ENCODE peak calls at places on chromosomes 2 and 18, in eight cellular contexts. L, F, N, Y, S, G, D and E are unnamed samples.
A peak's percentile ranks its signal among the peaks of the same experiment; 100 is the strongest.

GRCh38 chr2:152174574-152174973 is 989 bp downstream of the STAM2 start:
- DNase-seq in N (no peak), D (no peak), S (no peak), L (peak; percentile 15), G (no peak), Y (no peak), F (no peak), E (no peak)

GRCh38 chr2:236352761-236353593 is 88.8 kb upstream of the ASB18 start:
- DNase-seq in F (no peak), D (peak; percentile 41), G (no peak), S (peak; percentile 37), N (peak; percentile 14), Y (peak; percentile 29), L (peak; percentile 60), E (no peak)

GRCh38 chr2:24315669-24316068 is 44.7 kb downstream of the ITSN2 start:
- DNase-seq in D (no peak), F (no peak), Y (no peak), G (no peak), N (peak; percentile 48), S (peak; percentile 79), L (peak; percentile 31), E (no peak)

GRCh38 chr2:120894936-120895335 is 159.3 kb downstream of the GLI2 start:
- DNase-seq in S (no peak), G (no peak), F (no peak), D (no peak), N (no peak), Y (no peak), L (no peak), E (no peak)

GRCh38 chr2:108315408-108316193 is 26.9 kb downstream of the SULT1C2 start:
- DNase-seq in Y (no peak), D (peak; percentile 29), G (no peak), F (no peak), L (no peak), N (peak; percentile 96), S (no peak), E (no peak)

GRCh38 chr18:5295231-5295920 is at the start of gene ZBTB14:
- DNase-seq in Y (peak; percentile 63), N (peak; percentile 2), S (peak; percentile 76), F (peak; percentile 84), D (peak; percentile 81), G (peak; percentile 70), L (peak; percentile 67), E (peak; percentile 14)

GRCh38 chr2:98897746-98898145 is 38.3 kb downstream of the CRACDL start:
- DNase-seq in L (no peak), S (no peak), Y (no peak), F (peak; percentile 25), D (no peak), N (no peak), G (no peak), E (no peak)

GRCh38 chr2:105604938-105605337 is 139.8 kb upstream of the NCK2 start:
- DNase-seq in G (peak; percentile 20), Y (no peak), S (no peak), N (no peak), D (no peak), L (no peak), F (no peak), E (peak; percentile 17)

GRCh38 chr2:53353372-53354111 is 414.1 kb upstream of the CHAC2 start:
- DNase-seq in G (no peak), N (peak; percentile 77), D (peak; percentile 61), L (no peak), Y (peak; percentile 87), F (no peak), S (no peak), E (peak; percentile 29)

GRCh38 chr18:3345885-3346284 is 84.0 kb downstream of the MYL12B start:
- DNase-seq in D (no peak), S (no peak), N (no peak), G (no peak), L (no peak), F (no peak), Y (peak; percentile 55), E (no peak)

GRCh38 chr2:231182500-231182899 is 15.9 kb upstream of the ARMC9 start:
- DNase-seq in L (no peak), Y (no peak), N (no peak), F (no peak), G (no peak), S (no peak), D (no peak), E (no peak)

GRCh38 chr2:9178905-9179571 is 27.6 kb upstream of the ASAP2 start:
- DNase-seq in D (peak; percentile 67), F (no peak), N (peak; percentile 90), S (peak; percentile 57), G (peak; percentile 43), L (peak; percentile 89), Y (peak; percentile 79), E (no peak)

GRCh38 chr2:237199082-237199481 is 113.4 kb downstream of the COPS8 start:
- DNase-seq in D (no peak), N (peak; percentile 74), F (no peak), G (no peak), Y (peak; percentile 66), L (no peak), S (no peak), E (no peak)

GRCh38 chr2:40240067-40240466 is 211.8 kb downstream of the SLC8A1 start:
- DNase-seq in S (no peak), D (no peak), L (no peak), F (no peak), G (peak; percentile 86), N (peak; percentile 49), Y (peak; percentile 90), E (peak; percentile 38)

GRCh38 chr2:11822746-11823411 is 76.4 kb downstream of the LPIN1 start:
- DNase-seq in G (no peak), D (peak; percentile 24), N (no peak), F (no peak), S (no peak), Y (no peak), L (no peak), E (peak; percentile 83)

GRCh38 chr18:74508366-74508765 is 12.2 kb downstream of the CNDP2 start:
- DNase-seq in L (no peak), Y (no peak), N (no peak), F (no peak), S (no peak), D (no peak), G (no peak), E (no peak)

GRCh38 chr18:58988595-58988994 is 123.9 kb downstream of the ZNF532 start:
- DNase-seq in D (no peak), N (no peak), F (no peak), Y (no peak), L (no peak), G (no peak), S (no peak), E (no peak)

GRCh38 chr2:109123586-109124201 is 5.3 kb upstream of the SH3RF3 start:
- DNase-seq in Y (no peak), S (no peak), N (no peak), G (no peak), D (no peak), L (no peak), F (no peak), E (no peak)

GRCh38 chr2:170685591-170685990 is 29.5 kb upstream of the SP5 start:
- DNase-seq in D (no peak), S (no peak), Y (no peak), G (no peak), L (no peak), F (no peak), N (no peak), E (no peak)

GRCh38 chr2:207887570-207887969 is 117.9 kb upstream of the FZD5 start:
- DNase-seq in F (no peak), S (no peak), L (no peak), G (no peak), Y (no peak), D (no peak), N (no peak), E (no peak)

GRCh38 chr18:27599202-27599829 is 414.2 kb upstream of the CHST9 start:
- DNase-seq in L (peak; percentile 62), F (no peak), D (peak; percentile 70), G (no peak), Y (peak; percentile 41), S (peak; percentile 53), N (peak; percentile 50), E (no peak)

GRCh38 chr18:57210101-57210661 is 63.3 kb downstream of the BOD1L2 start:
- DNase-seq in S (no peak), F (no peak), N (peak; percentile 88), G (peak; percentile 20), D (peak; percentile 84), L (no peak), Y (peak; percentile 70), E (no peak)

GRCh38 chr2:46239175-46239846 is 57.9 kb upstream of the EPAS1 start:
- DNase-seq in Y (no peak), G (no peak), D (no peak), N (no peak), F (no peak), S (no peak), L (no peak), E (no peak)

GRCh38 chr18:51659781-51660180 is 462.3 kb upstream of the MEX3C start:
- DNase-seq in G (no peak), L (no peak), N (no peak), S (no peak), F (no peak), Y (no peak), D (no peak), E (no peak)

GRCh38 chr2:240255811-240256703 is 115.6 kb upstream of the OTOS start:
- DNase-seq in N (peak; percentile 88), Y (no peak), L (no peak), D (peak; percentile 68), S (no peak), F (no peak), G (no peak), E (no peak)

GRCh38 chr18:24659837-24660720 is 199.6 kb downstream of the HRH4 start:
- DNase-seq in G (peak; percentile 53), D (peak; percentile 24), F (peak; percentile 63), N (no peak), S (peak; percentile 53), L (peak; percentile 3), Y (no peak), E (peak; percentile 29)

GRCh38 chr18:80103231-80103630 is 5.8 kb upstream of the ADNP2 start:
- DNase-seq in D (no peak), Y (peak; percentile 63), N (no peak), G (no peak), F (no peak), S (no peak), L (no peak), E (no peak)

GRCh38 chr2:112710956-112711355 is 9.9 kb upstream of the NT5DC4 start:
- DNase-seq in Y (no peak), G (no peak), N (no peak), F (peak; percentile 38), S (no peak), D (no peak), L (no peak), E (no peak)